ENCODE peak calls at places on chromosomes 1 and 21, in four cellular contexts. V is glutamatergic neuron; B is heart right ventricle; P is activated CD4-positive, alpha-beta T cell treated with anti-CD3 and anti-CD28 coated beads for 24 hours. J is an unnamed sample.

GRCh38 chr21:24336491-24336890 is 1270.8 kb downstream of the MRPL39 start:
- DNase-seq in B (no peak), V (no peak), P (no peak), J (no peak)

GRCh38 chr1:215595231-215595630 is 28.1 kb downstream of the KCTD3 start:
- DNase-seq in P (no peak), B (no peak), V (no peak), J (no peak)

GRCh38 chr1:36693652-36694051 is 210.9 kb upstream of the CSF3R start:
- DNase-seq in V (no peak), P (no peak), B (no peak), J (no peak)

GRCh38 chr1:27004471-27005165 is 8.0 kb downstream of the TENT5B start:
- DNase-seq in V (peak), B (peak), P (no peak), J (no peak)

GRCh38 chr1:235739124-235739523 is 89.5 kb upstream of the GNG4 start:
- DNase-seq in P (no peak), B (no peak), V (no peak), J (no peak)

GRCh38 chr1:1140673-1141072 is 24.8 kb upstream of the C1orf159 start:
- DNase-seq in V (no peak), B (no peak), P (no peak), J (no peak)

GRCh38 chr1:58443986-58444603 is 102.4 kb downstream of the OMA1 start:
- DNase-seq in V (no peak), P (no peak), B (no peak), J (no peak)

GRCh38 chr21:29300547-29301138 is 1.9 kb downstream of the BACH1 start:
- DNase-seq in B (no peak), P (no peak), V (no peak), J (no peak)

GRCh38 chr1:21564521-21565095 is 55.4 kb downstream of the ALPL start:
- DNase-seq in P (no peak), B (no peak), V (no peak), J (no peak)

GRCh38 chr1:243320224-243320623 is 64.4 kb downstream of the SDCCAG8 start:
- DNase-seq in P (no peak), B (no peak), V (no peak), J (no peak)

GRCh38 chr1:2594001-2594640 is 7.5 kb downstream of the PRXL2B start:
- DNase-seq in B (peak), V (no peak), P (no peak), J (no peak)

GRCh38 chr1:152486400-152487006 is 24.1 kb upstream of the LCE5A start:
- DNase-seq in V (peak), B (no peak), P (no peak), J (no peak)

GRCh38 chr1:8992936-8993687 is 33.1 kb downstream of the SLC2A7 start:
- DNase-seq in P (no peak), V (no peak), B (no peak), J (no peak)

GRCh38 chr1:212457740-212458338 is 25.1 kb downstream of the NENF start:
- DNase-seq in V (peak), B (no peak), P (peak), J (no peak)

GRCh38 chr1:219938706-219939105 is 10.3 kb upstream of the SLC30A10 start:
- DNase-seq in P (no peak), B (no peak), V (no peak), J (no peak)

J was measured in lower leg skin.